ENCODE peak calls at places on chromosomes 12 and 14, in four cellular contexts. L is CD8-positive, alpha-beta T cell; G is lower lobe of right lung; A is GM12865. V is an unnamed sample.
A peak's percentile ranks its signal among the peaks of the same experiment; 100 is the strongest.

GRCh38 chr12:39931857-39932256 is 174.0 kb downstream of the SLC2A13 start:
- DNase-seq in L (no peak), G (no peak), A (no peak), V (no peak)

GRCh38 chr14:48580692-48581091 is 905.3 kb upstream of the MDGA2 start:
- DNase-seq in L (no peak), A (no peak), G (no peak), V (no peak)

GRCh38 chr12:118189761-118190181 is 53.8 kb downstream of the PEBP1 start:
- DNase-seq in L (no peak), A (no peak), G (no peak), V (no peak)

GRCh38 chr12:121748571-121749265 is 36.2 kb downstream of the TMEM120B start:
- DNase-seq in G (no peak), L (no peak), A (no peak), V (peak; percentile 88)

GRCh38 chr14:58747181-58747580 is 109.4 kb downstream of the DACT1 start:
- DNase-seq in G (peak; percentile 77), A (no peak), L (no peak), V (peak; percentile 86)

GRCh38 chr12:12482150-12482761 is 80.4 kb downstream of the DUSP16 start:
- DNase-seq in G (no peak), A (no peak), L (no peak), V (no peak)

GRCh38 chr14:104544362-104544761 is 35.2 kb upstream of the C14orf180 start:
- DNase-seq in L (no peak), A (no peak), G (no peak), V (peak; percentile 8)

GRCh38 chr12:61823102-61823501 is 437.1 kb upstream of the USP15 start:
- DNase-seq in A (no peak), L (no peak), G (no peak), V (no peak)

GRCh38 chr12:112362309-112362708 is 19.9 kb downstream of the HECTD4 start:
- DNase-seq in G (no peak), A (no peak), L (no peak), V (no peak)

GRCh38 chr14:55267816-55268215 is 3.4 kb upstream of the FBXO34 start:
- DNase-seq in G (no peak), L (no peak), A (no peak), V (no peak)

GRCh38 chr14:49621114-49621881 is 699 bp downstream of the MGAT2 start:
- DNase-seq in A (peak; percentile 86), L (no peak), G (peak; percentile 90), V (peak; percentile 92)

GRCh38 chr12:30836656-30837445 is 82.1 kb upstream of the CAPRIN2 start:
- DNase-seq in A (no peak), L (no peak), G (no peak), V (no peak)